ENCODE peak calls at places on chromosomes 12 and 14, in ten cellular contexts. One of them, this sample, is unnamed.

GRCh38 chr14:50364792-50365191 is 31.9 kb downstream of the CDKL1 start:
- DNase-seq in G401: no peak
- DNase-seq in activated naive CD8-positive, alpha-beta T cell treated with anti-CD3 and anti-CD28 coated beads, Interleukin-2, amount 50 U/mL, for 24 hours: no peak
- DNase-seq in A549: no peak
- DNase-seq in renal cortical epithelial cell: peak; percentile 78
- DNase-seq in ovary: no peak
- DNase-seq in stimulated activated CD8-positive, alpha-beta memory T cell treated with anti-CD3 and anti-CD28 coated beads, Interleukin-7, amount 100 ng/mL, for 24 hours: no peak
- DNase-seq in IMR-90: no peak
- DNase-seq in choroid plexus epithelial cell: no peak
- DNase-seq in erythroblast: no peak
- DNase-seq in this sample: no peak

GRCh38 chr12:47790676-47791350 is 17.8 kb downstream of the SLC48A1 start:
- DNase-seq in stimulated activated CD8-positive, alpha-beta memory T cell treated with anti-CD3 and anti-CD28 coated beads, Interleukin-7, amount 100 ng/mL, for 24 hours: no peak
- DNase-seq in choroid plexus epithelial cell: no peak
- DNase-seq in renal cortical epithelial cell: no peak
- DNase-seq in activated naive CD8-positive, alpha-beta T cell treated with anti-CD3 and anti-CD28 coated beads, Interleukin-2, amount 50 U/mL, for 24 hours: no peak
- DNase-seq in G401: no peak
- DNase-seq in ovary: no peak
- DNase-seq in erythroblast: no peak
- DNase-seq in IMR-90: no peak
- DNase-seq in A549: no peak
- DNase-seq in this sample: no peak

GRCh38 chr14:30993071-30993470 is 32.4 kb upstream of the AP4S1 start:
- DNase-seq in G401: no peak
- DNase-seq in erythroblast: no peak
- DNase-seq in ovary: no peak
- DNase-seq in IMR-90: no peak
- DNase-seq in choroid plexus epithelial cell: no peak
- DNase-seq in renal cortical epithelial cell: no peak
- DNase-seq in stimulated activated CD8-positive, alpha-beta memory T cell treated with anti-CD3 and anti-CD28 coated beads, Interleukin-7, amount 100 ng/mL, for 24 hours: no peak
- DNase-seq in activated naive CD8-positive, alpha-beta T cell treated with anti-CD3 and anti-CD28 coated beads, Interleukin-2, amount 50 U/mL, for 24 hours: no peak
- DNase-seq in A549: no peak
- DNase-seq in this sample: no peak

GRCh38 chr14:52856139-52856538 is 64.7 kb upstream of the GNPNAT1 start:
- DNase-seq in activated naive CD8-positive, alpha-beta T cell treated with anti-CD3 and anti-CD28 coated beads, Interleukin-2, amount 50 U/mL, for 24 hours: no peak
- DNase-seq in G401: peak; percentile 47
- DNase-seq in IMR-90: no peak
- DNase-seq in ovary: no peak
- DNase-seq in erythroblast: no peak
- DNase-seq in stimulated activated CD8-positive, alpha-beta memory T cell treated with anti-CD3 and anti-CD28 coated beads, Interleukin-7, amount 100 ng/mL, for 24 hours: no peak
- DNase-seq in renal cortical epithelial cell: no peak
- DNase-seq in choroid plexus epithelial cell: no peak
- DNase-seq in A549: no peak
- DNase-seq in this sample: no peak

GRCh38 chr14:31083781-31084180 is 57.6 kb upstream of the STRN3 start:
- DNase-seq in A549: no peak
- DNase-seq in activated naive CD8-positive, alpha-beta T cell treated with anti-CD3 and anti-CD28 coated beads, Interleukin-2, amount 50 U/mL, for 24 hours: no peak
- DNase-seq in IMR-90: no peak
- DNase-seq in renal cortical epithelial cell: no peak
- DNase-seq in G401: no peak
- DNase-seq in choroid plexus epithelial cell: no peak
- DNase-seq in erythroblast: no peak
- DNase-seq in ovary: no peak
- DNase-seq in stimulated activated CD8-positive, alpha-beta memory T cell treated with anti-CD3 and anti-CD28 coated beads, Interleukin-7, amount 100 ng/mL, for 24 hours: no peak
- DNase-seq in this sample: no peak

GRCh38 chr12:26188132-26188531 is 7.2 kb upstream of the SSPN start:
- DNase-seq in renal cortical epithelial cell: peak; percentile 18
- DNase-seq in choroid plexus epithelial cell: peak; percentile 63
- DNase-seq in activated naive CD8-positive, alpha-beta T cell treated with anti-CD3 and anti-CD28 coated beads, Interleukin-2, amount 50 U/mL, for 24 hours: no peak
- DNase-seq in IMR-90: peak; percentile 87
- DNase-seq in A549: no peak
- DNase-seq in stimulated activated CD8-positive, alpha-beta memory T cell treated with anti-CD3 and anti-CD28 coated beads, Interleukin-7, amount 100 ng/mL, for 24 hours: no peak
- DNase-seq in ovary: no peak
- DNase-seq in erythroblast: no peak
- DNase-seq in G401: no peak
- DNase-seq in this sample: no peak

GRCh38 chr12:112179936-112180335 is 54.6 kb downstream of the TRAFD1 start:
- DNase-seq in activated naive CD8-positive, alpha-beta T cell treated with anti-CD3 and anti-CD28 coated beads, Interleukin-2, amount 50 U/mL, for 24 hours: no peak
- DNase-seq in IMR-90: no peak
- DNase-seq in stimulated activated CD8-positive, alpha-beta memory T cell treated with anti-CD3 and anti-CD28 coated beads, Interleukin-7, amount 100 ng/mL, for 24 hours: no peak
- DNase-seq in renal cortical epithelial cell: no peak
- DNase-seq in choroid plexus epithelial cell: no peak
- DNase-seq in erythroblast: no peak
- DNase-seq in ovary: no peak
- DNase-seq in G401: no peak
- DNase-seq in A549: no peak
- DNase-seq in this sample: no peak

GRCh38 chr12:105601158-105601557 is 270.7 kb downstream of the C12orf75 start:
- DNase-seq in choroid plexus epithelial cell: no peak
- DNase-seq in stimulated activated CD8-positive, alpha-beta memory T cell treated with anti-CD3 and anti-CD28 coated beads, Interleukin-7, amount 100 ng/mL, for 24 hours: no peak
- DNase-seq in activated naive CD8-positive, alpha-beta T cell treated with anti-CD3 and anti-CD28 coated beads, Interleukin-2, amount 50 U/mL, for 24 hours: no peak
- DNase-seq in IMR-90: peak; percentile 13
- DNase-seq in erythroblast: no peak
- DNase-seq in A549: no peak
- DNase-seq in renal cortical epithelial cell: no peak
- DNase-seq in G401: no peak
- DNase-seq in ovary: no peak
- DNase-seq in this sample: no peak

GRCh38 chr12:93990832-93991748 is 157.3 kb upstream of the PLXNC1 start:
- DNase-seq in IMR-90: peak; percentile 52
- DNase-seq in choroid plexus epithelial cell: peak; percentile 73
- DNase-seq in ovary: no peak
- DNase-seq in erythroblast: peak; percentile 15
- DNase-seq in stimulated activated CD8-positive, alpha-beta memory T cell treated with anti-CD3 and anti-CD28 coated beads, Interleukin-7, amount 100 ng/mL, for 24 hours: no peak
- DNase-seq in G401: peak; percentile 41
- DNase-seq in A549: no peak
- DNase-seq in renal cortical epithelial cell: peak; percentile 33
- DNase-seq in activated naive CD8-positive, alpha-beta T cell treated with anti-CD3 and anti-CD28 coated beads, Interleukin-2, amount 50 U/mL, for 24 hours: no peak
- DNase-seq in this sample: peak; percentile 18

GRCh38 chr14:28142400-28143015 is 624.1 kb upstream of the FOXG1 start:
- DNase-seq in activated naive CD8-positive, alpha-beta T cell treated with anti-CD3 and anti-CD28 coated beads, Interleukin-2, amount 50 U/mL, for 24 hours: no peak
- DNase-seq in erythroblast: no peak
- DNase-seq in ovary: no peak
- DNase-seq in renal cortical epithelial cell: peak; percentile 2
- DNase-seq in choroid plexus epithelial cell: peak; percentile 53
- DNase-seq in stimulated activated CD8-positive, alpha-beta memory T cell treated with anti-CD3 and anti-CD28 coated beads, Interleukin-7, amount 100 ng/mL, for 24 hours: no peak
- DNase-seq in A549: no peak
- DNase-seq in G401: no peak
- DNase-seq in IMR-90: no peak
- DNase-seq in this sample: no peak

GRCh38 chr14:65600742-65601141 is 188.2 kb downstream of the FUT8 start:
- DNase-seq in activated naive CD8-positive, alpha-beta T cell treated with anti-CD3 and anti-CD28 coated beads, Interleukin-2, amount 50 U/mL, for 24 hours: no peak
- DNase-seq in IMR-90: no peak
- DNase-seq in choroid plexus epithelial cell: no peak
- DNase-seq in erythroblast: no peak
- DNase-seq in stimulated activated CD8-positive, alpha-beta memory T cell treated with anti-CD3 and anti-CD28 coated beads, Interleukin-7, amount 100 ng/mL, for 24 hours: no peak
- DNase-seq in ovary: no peak
- DNase-seq in G401: no peak
- DNase-seq in A549: no peak
- DNase-seq in renal cortical epithelial cell: no peak
- DNase-seq in this sample: no peak

GRCh38 chr14:90109858-90110257 is 48.1 kb downstream of the KCNK13 start:
- DNase-seq in renal cortical epithelial cell: peak; percentile 9
- DNase-seq in stimulated activated CD8-positive, alpha-beta memory T cell treated with anti-CD3 and anti-CD28 coated beads, Interleukin-7, amount 100 ng/mL, for 24 hours: no peak
- DNase-seq in IMR-90: no peak
- DNase-seq in erythroblast: peak; percentile 4
- DNase-seq in G401: no peak
- DNase-seq in activated naive CD8-positive, alpha-beta T cell treated with anti-CD3 and anti-CD28 coated beads, Interleukin-2, amount 50 U/mL, for 24 hours: no peak
- DNase-seq in A549: peak; percentile 34
- DNase-seq in choroid plexus epithelial cell: no peak
- DNase-seq in ovary: no peak
- DNase-seq in this sample: no peak

GRCh38 chr12:89977356-89978185 is 268.9 kb upstream of the ATP2B1 start:
- DNase-seq in renal cortical epithelial cell: no peak
- DNase-seq in stimulated activated CD8-positive, alpha-beta memory T cell treated with anti-CD3 and anti-CD28 coated beads, Interleukin-7, amount 100 ng/mL, for 24 hours: no peak
- DNase-seq in IMR-90: peak; percentile 52
- DNase-seq in A549: no peak
- DNase-seq in activated naive CD8-positive, alpha-beta T cell treated with anti-CD3 and anti-CD28 coated beads, Interleukin-2, amount 50 U/mL, for 24 hours: no peak
- DNase-seq in G401: no peak
- DNase-seq in erythroblast: no peak
- DNase-seq in choroid plexus epithelial cell: no peak
- DNase-seq in ovary: no peak
- DNase-seq in this sample: no peak

This sample was measured in K562.